ENCODE peak calls at places on chromosomes 4 and X, in six cellular contexts. One of them, this sample, is unnamed.

GRCh38 chr4:89056292-89056952 is 563 bp downstream of the FAM13A start:
- DNase-seq in HepG2: no peak
- DNase-seq in endothelial cell of umbilical vein: no peak
- DNase-seq in A549: no peak
- DNase-seq in K562: no peak
- DNase-seq in GM12878: no peak
- DNase-seq in this sample: no peak

GRCh38 chrX:34653811-34654210 is 3.3 kb downstream of the TMEM47 start:
- DNase-seq in HepG2: no peak
- DNase-seq in GM12878: no peak
- DNase-seq in endothelial cell of umbilical vein: peak
- DNase-seq in K562: no peak
- DNase-seq in A549: no peak
- DNase-seq in this sample: no peak

GRCh38 chr4:4254179-4254578 is 6.2 kb upstream of the TMEM128 start:
- DNase-seq in K562: no peak
- DNase-seq in GM12878: no peak
- DNase-seq in endothelial cell of umbilical vein: no peak
- DNase-seq in A549: no peak
- DNase-seq in HepG2: no peak
- DNase-seq in this sample: no peak

GRCh38 chrX:101659601-101660063 is at the start of gene ARMCX2:
- DNase-seq in HepG2: no peak
- DNase-seq in K562: no peak
- DNase-seq in A549: no peak
- DNase-seq in GM12878: no peak
- DNase-seq in endothelial cell of umbilical vein: peak
- DNase-seq in this sample: no peak

GRCh38 chr4:138448169-138448568 is 206.0 kb upstream of the SLC7A11 start:
- DNase-seq in HepG2: no peak
- DNase-seq in GM12878: no peak
- DNase-seq in K562: no peak
- DNase-seq in A549: no peak
- DNase-seq in endothelial cell of umbilical vein: peak
- DNase-seq in this sample: no peak

GRCh38 chr4:38782452-38783108 is at the start of gene TLR10:
- DNase-seq in GM12878: peak
- DNase-seq in endothelial cell of umbilical vein: peak
- DNase-seq in HepG2: peak
- DNase-seq in A549: peak
- DNase-seq in K562: peak
- DNase-seq in this sample: peak

GRCh38 chr4:8015512-8015911 is 75.9 kb upstream of the AFAP1 start:
- DNase-seq in GM12878: no peak
- DNase-seq in K562: peak
- DNase-seq in endothelial cell of umbilical vein: peak
- DNase-seq in A549: peak
- DNase-seq in HepG2: no peak
- DNase-seq in this sample: no peak

GRCh38 chr4:2579910-2580309 is 43.5 kb downstream of the FAM193A start:
- DNase-seq in A549: no peak
- DNase-seq in GM12878: no peak
- DNase-seq in K562: no peak
- DNase-seq in endothelial cell of umbilical vein: no peak
- DNase-seq in HepG2: no peak
- DNase-seq in this sample: no peak

DNA sequence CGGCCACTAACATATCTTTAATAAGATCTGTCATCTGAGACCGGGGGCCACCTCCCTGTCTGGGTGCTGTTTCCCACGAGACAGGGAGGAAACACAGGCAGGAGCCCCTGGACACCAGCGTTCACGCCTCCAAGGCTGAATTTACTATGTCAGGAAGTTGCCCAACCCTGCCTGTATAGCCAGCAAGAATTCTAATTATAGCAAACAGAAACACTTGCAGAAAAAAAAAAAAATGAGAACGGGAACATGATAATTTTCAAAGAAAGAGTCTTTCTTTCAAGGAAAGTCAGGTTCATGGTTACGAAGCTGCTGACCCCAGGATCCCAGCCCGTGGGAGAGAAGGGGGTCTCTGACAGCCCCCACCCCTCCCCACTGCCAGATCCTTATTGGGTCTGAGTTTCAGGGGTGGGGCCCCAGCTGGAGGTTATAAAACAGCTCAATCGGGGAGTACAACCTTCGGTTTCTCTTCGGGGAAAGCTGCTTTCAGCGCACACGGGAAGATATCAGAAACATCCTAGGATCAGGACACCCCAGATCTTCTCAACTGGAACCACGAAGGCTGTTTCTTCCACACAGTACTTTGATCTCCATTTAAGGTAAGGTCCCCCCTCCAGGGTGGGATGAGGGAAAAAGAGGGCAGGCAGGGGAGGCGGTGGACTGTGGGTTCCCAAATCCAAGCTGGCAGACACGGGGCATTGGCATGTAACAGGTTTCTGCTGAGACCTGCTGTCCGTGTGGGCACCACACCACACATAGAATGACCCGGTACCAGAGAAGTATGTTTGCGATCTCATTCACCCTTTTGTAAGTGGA is at the start of gene IL3RA:
- DNase-seq in HepG2: no peak
- DNase-seq in K562: no peak
- DNase-seq in endothelial cell of umbilical vein: peak
- DNase-seq in A549: peak
- DNase-seq in GM12878: peak
- DNase-seq in this sample: peak
- H3K4me3 ChIP-seq in HepG2: no peak
- H3K4me3 ChIP-seq in K562: no peak
- H3K4me3 ChIP-seq in endothelial cell of umbilical vein: peak
- H3K4me3 ChIP-seq in A549: peak
- H3K4me3 ChIP-seq in GM12878: peak
- H3K4me3 ChIP-seq in this sample: peak

GRCh38 chr4:120683902-120684540 is 238.5 kb downstream of the PRDM5 start:
- DNase-seq in K562: no peak
- DNase-seq in endothelial cell of umbilical vein: peak
- DNase-seq in A549: no peak
- DNase-seq in GM12878: no peak
- DNase-seq in HepG2: no peak
- DNase-seq in this sample: no peak

GRCh38 chr4:120680647-120681228 is 241.8 kb downstream of the PRDM5 start:
- DNase-seq in HepG2: no peak
- DNase-seq in K562: no peak
- DNase-seq in endothelial cell of umbilical vein: no peak
- DNase-seq in A549: no peak
- DNase-seq in GM12878: no peak
- DNase-seq in this sample: no peak

GRCh38 chr4:120688791-120689190 is 233.7 kb downstream of the PRDM5 start:
- DNase-seq in K562: no peak
- DNase-seq in endothelial cell of umbilical vein: no peak
- DNase-seq in GM12878: no peak
- DNase-seq in HepG2: no peak
- DNase-seq in A549: no peak
- DNase-seq in this sample: no peak

GRCh38 chr4:120685756-120686278 is 236.7 kb downstream of the PRDM5 start:
- DNase-seq in endothelial cell of umbilical vein: no peak
- DNase-seq in A549: no peak
- DNase-seq in GM12878: no peak
- DNase-seq in K562: no peak
- DNase-seq in HepG2: no peak
- DNase-seq in this sample: no peak

DNA sequence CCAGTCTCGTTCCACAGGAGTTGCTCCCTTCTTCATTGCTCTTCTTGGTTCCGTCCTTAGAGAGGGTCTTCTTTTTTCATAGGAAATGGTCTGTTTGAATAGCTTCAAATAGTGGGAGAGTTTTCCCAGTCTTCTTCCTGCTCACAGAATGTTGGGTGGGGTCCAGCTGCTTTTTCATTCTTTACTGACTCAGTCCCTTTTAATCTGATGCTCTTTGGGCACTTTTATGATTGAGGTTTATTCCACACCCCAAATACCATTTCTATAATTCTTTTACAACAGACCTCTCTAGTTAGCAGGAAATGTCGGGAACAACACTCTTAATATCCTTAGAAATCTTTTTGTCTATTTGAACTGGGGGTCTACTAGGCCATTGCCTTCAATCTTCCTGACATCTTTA is 239.5 kb downstream of the PRDM5 start:
- DNase-seq in endothelial cell of umbilical vein: no peak
- DNase-seq in GM12878: no peak
- DNase-seq in HepG2: no peak
- DNase-seq in A549: no peak
- DNase-seq in K562: no peak
- DNase-seq in this sample: no peak
- TF ChIP-seq MYC in endothelial cell of umbilical vein: no peak
- TF ChIP-seq MYC in GM12878: no peak
- TF ChIP-seq MYC in HepG2: no peak
- TF ChIP-seq MYC in A549: no peak
- TF ChIP-seq MYC in K562: no peak
- TF ChIP-seq MYC in this sample: no peak

DNA sequence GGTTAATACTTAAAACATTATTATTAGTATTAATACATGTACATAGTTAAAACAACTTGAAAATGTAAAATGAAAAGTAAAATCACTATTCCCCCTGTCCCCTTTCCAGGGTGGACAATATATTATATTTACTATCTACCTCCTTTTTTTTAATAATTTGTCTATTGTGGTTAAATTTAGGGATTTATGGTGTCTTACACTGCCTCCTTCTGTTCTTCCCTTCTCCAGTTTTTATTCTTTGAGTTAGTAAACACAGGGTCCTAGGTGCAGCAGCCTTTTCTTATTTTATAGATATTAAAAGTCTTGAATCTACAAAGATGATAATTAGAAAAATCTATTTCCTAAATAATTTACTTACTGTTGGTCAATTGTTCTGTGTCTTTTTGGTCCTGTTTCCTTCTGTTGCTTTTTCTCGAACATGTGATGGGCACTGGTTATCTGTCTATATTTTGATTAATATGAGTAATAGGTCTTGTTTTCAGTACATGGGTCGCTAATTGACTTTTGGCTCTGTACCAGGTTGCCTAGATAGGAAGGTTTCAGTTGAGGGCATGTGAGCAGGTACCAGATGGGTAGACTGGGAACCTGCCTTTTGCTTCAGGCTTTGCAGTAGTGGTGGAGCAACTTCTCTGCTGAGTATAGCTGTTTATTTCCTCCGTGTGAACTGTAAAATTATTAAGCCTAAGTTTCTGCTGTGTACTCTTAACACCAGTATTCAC is 1.1 kb downstream of the NUDT9 start:
- DNase-seq in K562: no peak
- DNase-seq in endothelial cell of umbilical vein: peak
- DNase-seq in GM12878: no peak
- DNase-seq in HepG2: no peak
- DNase-seq in A549: no peak
- DNase-seq in this sample: peak
- TF ChIP-seq POLR2A in K562: no peak
- TF ChIP-seq POLR2A in endothelial cell of umbilical vein: no peak
- TF ChIP-seq POLR2A in GM12878: no peak
- TF ChIP-seq POLR2A in HepG2: no peak
- TF ChIP-seq POLR2A in A549: no peak
- TF ChIP-seq POLR2A in this sample: no peak

GRCh38 chr4:133154725-133155124 is 5.6 kb downstream of the PCDH10 start:
- DNase-seq in GM12878: no peak
- DNase-seq in A549: peak
- DNase-seq in endothelial cell of umbilical vein: peak
- DNase-seq in HepG2: peak
- DNase-seq in K562: no peak
- DNase-seq in this sample: peak
- H3K4me3 ChIP-seq in GM12878: no peak
- H3K4me3 ChIP-seq in A549: no peak
- H3K4me3 ChIP-seq in endothelial cell of umbilical vein: no peak
- H3K4me3 ChIP-seq in HepG2: no peak
- H3K4me3 ChIP-seq in K562: no peak
- H3K4me3 ChIP-seq in this sample: no peak

GRCh38 chr4:14621731-14622459 is 380.4 kb upstream of the CPEB2 start:
- DNase-seq in HepG2: no peak
- DNase-seq in GM12878: no peak
- DNase-seq in A549: no peak
- DNase-seq in K562: no peak
- DNase-seq in endothelial cell of umbilical vein: no peak
- DNase-seq in this sample: no peak
- TF ChIP-seq MYC in HepG2: no peak
- TF ChIP-seq MYC in GM12878: no peak
- TF ChIP-seq MYC in A549: no peak
- TF ChIP-seq MYC in K562: no peak
- TF ChIP-seq MYC in endothelial cell of umbilical vein: no peak
- TF ChIP-seq MYC in this sample: no peak

GRCh38 chr4:95546866-95547707 is 1.7 kb downstream of the UNC5C start:
- DNase-seq in endothelial cell of umbilical vein: no peak
- DNase-seq in GM12878: no peak
- DNase-seq in K562: no peak
- DNase-seq in HepG2: no peak
- DNase-seq in A549: no peak
- DNase-seq in this sample: no peak

GRCh38 chr4:95549246-95550138 is 719 bp upstream of the UNC5C start:
- DNase-seq in K562: no peak
- DNase-seq in HepG2: no peak
- DNase-seq in GM12878: peak
- DNase-seq in endothelial cell of umbilical vein: peak
- DNase-seq in A549: peak
- DNase-seq in this sample: peak

GRCh38 chr4:95550566-95550965 is 1.8 kb upstream of the UNC5C start:
- DNase-seq in HepG2: no peak
- DNase-seq in endothelial cell of umbilical vein: no peak
- DNase-seq in GM12878: no peak
- DNase-seq in A549: no peak
- DNase-seq in K562: no peak
- DNase-seq in this sample: no peak

GRCh38 chr4:95547708-95548471 is 883 bp downstream of the UNC5C start:
- DNase-seq in HepG2: no peak
- DNase-seq in A549: no peak
- DNase-seq in GM12878: no peak
- DNase-seq in K562: no peak
- DNase-seq in endothelial cell of umbilical vein: peak
- DNase-seq in this sample: peak

GRCh38 chr4:95548738-95549245 is at the start of gene UNC5C:
- DNase-seq in endothelial cell of umbilical vein: peak
- DNase-seq in GM12878: no peak
- DNase-seq in HepG2: no peak
- DNase-seq in K562: no peak
- DNase-seq in A549: peak
- DNase-seq in this sample: peak
- TF ChIP-seq POLR2A in endothelial cell of umbilical vein: no peak
- TF ChIP-seq POLR2A in GM12878: no peak
- TF ChIP-seq POLR2A in HepG2: no peak
- TF ChIP-seq POLR2A in K562: no peak
- TF ChIP-seq POLR2A in A549: no peak
- TF ChIP-seq POLR2A in this sample: no peak

GRCh38 chr4:146059865-146060264 is 115.7 kb upstream of the LSM6 start:
- DNase-seq in HepG2: no peak
- DNase-seq in GM12878: peak
- DNase-seq in A549: no peak
- DNase-seq in K562: no peak
- DNase-seq in endothelial cell of umbilical vein: no peak
- DNase-seq in this sample: no peak
- H3K4me3 ChIP-seq in HepG2: no peak
- H3K4me3 ChIP-seq in GM12878: no peak
- H3K4me3 ChIP-seq in A549: no peak
- H3K4me3 ChIP-seq in K562: no peak
- H3K4me3 ChIP-seq in endothelial cell of umbilical vein: no peak
- H3K4me3 ChIP-seq in this sample: no peak

This sample was measured in NB4.